ENCODE peak calls at places on chromosome 10, in six cellular contexts. One of them, this sample, is unnamed. For H3K36me3, the result is how much of the 10 kb centered on the place peaks cover.

GRCh38 chr10:113493943-113494342 is 58.9 kb upstream of the HABP2 start:
- DNase-seq in lower lobe of right lung: no peak
- DNase-seq in brain microvascular endothelial cell: no peak
- DNase-seq in left lung: no peak
- DNase-seq in OCI-LY7: no peak
- DNase-seq in adrenal gland: no peak
- DNase-seq in this sample: no peak

GRCh38 chr10:69968830-69969229 is 83.8 kb upstream of the MACROH2A2 start:
- DNase-seq in OCI-LY7: no peak
- DNase-seq in lower lobe of right lung: no peak
- DNase-seq in adrenal gland: no peak
- DNase-seq in left lung: no peak
- DNase-seq in brain microvascular endothelial cell: no peak
- DNase-seq in this sample: no peak

GRCh38 chr10:5545778-5546710 is 21.3 kb downstream of the CALML3 start:
- DNase-seq in OCI-LY7: no peak
- DNase-seq in adrenal gland: no peak
- DNase-seq in brain microvascular endothelial cell: peak
- DNase-seq in lower lobe of right lung: peak
- DNase-seq in left lung: peak
- DNase-seq in this sample: peak

GRCh38 chr10:14608381-14609001 is 166.2 kb downstream of the FAM107B start:
- DNase-seq in lower lobe of right lung: peak
- DNase-seq in adrenal gland: no peak
- DNase-seq in OCI-LY7: peak
- DNase-seq in left lung: no peak
- DNase-seq in brain microvascular endothelial cell: no peak
- DNase-seq in this sample: no peak

GRCh38 chr10:130169136-130169888 is 33.1 kb downstream of the GLRX3 start:
- DNase-seq in adrenal gland: no peak
- DNase-seq in OCI-LY7: no peak
- DNase-seq in left lung: no peak
- DNase-seq in lower lobe of right lung: no peak
- DNase-seq in brain microvascular endothelial cell: peak
- DNase-seq in this sample: no peak

GRCh38 chr10:98879486-98879885 is 356.2 kb downstream of the HPSE2 start:
- DNase-seq in adrenal gland: no peak
- DNase-seq in lower lobe of right lung: no peak
- DNase-seq in left lung: no peak
- DNase-seq in brain microvascular endothelial cell: no peak
- DNase-seq in OCI-LY7: no peak
- DNase-seq in this sample: no peak

GRCh38 chr10:93376372-93377296 is 105.5 kb downstream of the MYOF start:
- DNase-seq in lower lobe of right lung: no peak
- DNase-seq in left lung: no peak
- DNase-seq in OCI-LY7: peak
- DNase-seq in adrenal gland: no peak
- DNase-seq in brain microvascular endothelial cell: peak
- DNase-seq in this sample: no peak

GRCh38 chr10:130215076-130215917 is 79.1 kb downstream of the GLRX3 start:
- DNase-seq in adrenal gland: no peak
- DNase-seq in left lung: peak
- DNase-seq in OCI-LY7: no peak
- DNase-seq in brain microvascular endothelial cell: no peak
- DNase-seq in lower lobe of right lung: no peak
- DNase-seq in this sample: no peak

GRCh38 chr10:100482834-100483185 is 20.0 kb downstream of the WNT8B start:
- DNase-seq in adrenal gland: no peak
- DNase-seq in left lung: no peak
- DNase-seq in OCI-LY7: no peak
- DNase-seq in lower lobe of right lung: no peak
- DNase-seq in brain microvascular endothelial cell: no peak
- DNase-seq in this sample: no peak

GRCh38 chr10:590721-591120 is 98.7 kb downstream of the DIP2C start:
- DNase-seq in lower lobe of right lung: no peak
- DNase-seq in adrenal gland: peak
- DNase-seq in left lung: no peak
- DNase-seq in brain microvascular endothelial cell: no peak
- DNase-seq in OCI-LY7: no peak
- DNase-seq in this sample: no peak

GRCh38 chr10:47294501-47294900 is 5.5 kb upstream of the GDF10 start:
- DNase-seq in adrenal gland: no peak
- DNase-seq in brain microvascular endothelial cell: no peak
- DNase-seq in left lung: no peak
- DNase-seq in OCI-LY7: no peak
- DNase-seq in lower lobe of right lung: no peak
- DNase-seq in this sample: no peak

GRCh38 chr10:48605264-48605615 is 367 bp upstream of the ARHGAP22 start:
- DNase-seq in adrenal gland: no peak
- DNase-seq in brain microvascular endothelial cell: no peak
- DNase-seq in left lung: no peak
- DNase-seq in lower lobe of right lung: no peak
- DNase-seq in OCI-LY7: no peak
- DNase-seq in this sample: no peak

GRCh38 chr10:349081-349480 is 213.8 kb downstream of the ZMYND11 start:
- DNase-seq in left lung: peak
- DNase-seq in lower lobe of right lung: no peak
- DNase-seq in adrenal gland: no peak
- DNase-seq in OCI-LY7: no peak
- DNase-seq in brain microvascular endothelial cell: no peak
- DNase-seq in this sample: no peak

GRCh38 chr10:93149761-93150160 is 76.1 kb downstream of the CYP26A1 start:
- DNase-seq in left lung: no peak
- DNase-seq in lower lobe of right lung: no peak
- DNase-seq in OCI-LY7: no peak
- DNase-seq in brain microvascular endothelial cell: peak
- DNase-seq in adrenal gland: no peak
- DNase-seq in this sample: no peak

GRCh38 chr10:84659027-84659426 is 330.6 kb downstream of the CCSER2 start:
- DNase-seq in lower lobe of right lung: no peak
- DNase-seq in adrenal gland: no peak
- DNase-seq in OCI-LY7: no peak
- DNase-seq in left lung: no peak
- DNase-seq in brain microvascular endothelial cell: no peak
- DNase-seq in this sample: no peak

GRCh38 chr10:21912583-21912982 is 90.9 kb downstream of the DNAJC1 start:
- DNase-seq in brain microvascular endothelial cell: no peak
- DNase-seq in left lung: no peak
- DNase-seq in adrenal gland: no peak
- DNase-seq in OCI-LY7: no peak
- DNase-seq in lower lobe of right lung: no peak
- DNase-seq in this sample: no peak

GRCh38 chr10:33152146-33152545 is 182.3 kb downstream of the NRP1 start:
- DNase-seq in left lung: no peak
- DNase-seq in lower lobe of right lung: no peak
- DNase-seq in brain microvascular endothelial cell: no peak
- DNase-seq in adrenal gland: peak
- DNase-seq in OCI-LY7: no peak
- DNase-seq in this sample: peak

GRCh38 chr10:48469516-48470020 is 135.3 kb downstream of the ARHGAP22 start:
- DNase-seq in adrenal gland: no peak
- DNase-seq in lower lobe of right lung: no peak
- DNase-seq in OCI-LY7: no peak
- DNase-seq in brain microvascular endothelial cell: no peak
- DNase-seq in left lung: no peak
- DNase-seq in this sample: no peak

GRCh38 chr10:30784896-30785605 is 155.5 kb upstream of the LYZL2 start:
- DNase-seq in adrenal gland: peak
- DNase-seq in OCI-LY7: no peak
- DNase-seq in brain microvascular endothelial cell: peak
- DNase-seq in left lung: peak
- DNase-seq in lower lobe of right lung: peak
- DNase-seq in this sample: peak

GRCh38 chr10:5665380-5666323 is 743 bp downstream of the ASB13 start:
- DNase-seq in left lung: peak
- DNase-seq in OCI-LY7: peak
- DNase-seq in brain microvascular endothelial cell: no peak
- DNase-seq in adrenal gland: peak
- DNase-seq in lower lobe of right lung: peak
- DNase-seq in this sample: peak

GRCh38 chr10:84267503-84268126 is 22.8 kb downstream of the RGR start:
- DNase-seq in OCI-LY7: peak
- DNase-seq in adrenal gland: peak
- DNase-seq in brain microvascular endothelial cell: peak
- DNase-seq in lower lobe of right lung: peak
- DNase-seq in left lung: no peak
- DNase-seq in this sample: no peak

GRCh38 chr10:3735175-3735574 is 49.8 kb downstream of the KLF6 start:
- DNase-seq in lower lobe of right lung: no peak
- DNase-seq in OCI-LY7: peak
- DNase-seq in adrenal gland: no peak
- DNase-seq in left lung: peak
- DNase-seq in brain microvascular endothelial cell: no peak
- DNase-seq in this sample: no peak

GRCh38 chr10:72049969-72050781 is 38.2 kb downstream of the SPOCK2 start:
- DNase-seq in OCI-LY7: peak
- DNase-seq in left lung: no peak
- DNase-seq in lower lobe of right lung: no peak
- DNase-seq in brain microvascular endothelial cell: no peak
- DNase-seq in adrenal gland: no peak
- DNase-seq in this sample: no peak

GRCh38 chr10:92691591-92692084 is 1.9 kb downstream of the HHEX start:
- DNase-seq in adrenal gland: peak
- DNase-seq in left lung: peak
- DNase-seq in lower lobe of right lung: peak
- DNase-seq in brain microvascular endothelial cell: no peak
- DNase-seq in OCI-LY7: peak
- DNase-seq in this sample: peak

GRCh38 chr10:1217237-1217587 is 161.0 kb downstream of the WDR37 start:
- DNase-seq in lower lobe of right lung: no peak
- DNase-seq in left lung: no peak
- DNase-seq in brain microvascular endothelial cell: no peak
- DNase-seq in OCI-LY7: no peak
- DNase-seq in adrenal gland: no peak
- DNase-seq in this sample: no peak

GRCh38 chr10:110636932-110637557 is 7.1 kb upstream of the RBM20 start:
- DNase-seq in adrenal gland: no peak
- DNase-seq in left lung: no peak
- DNase-seq in brain microvascular endothelial cell: peak
- DNase-seq in OCI-LY7: no peak
- DNase-seq in lower lobe of right lung: no peak
- DNase-seq in this sample: peak

DNA sequence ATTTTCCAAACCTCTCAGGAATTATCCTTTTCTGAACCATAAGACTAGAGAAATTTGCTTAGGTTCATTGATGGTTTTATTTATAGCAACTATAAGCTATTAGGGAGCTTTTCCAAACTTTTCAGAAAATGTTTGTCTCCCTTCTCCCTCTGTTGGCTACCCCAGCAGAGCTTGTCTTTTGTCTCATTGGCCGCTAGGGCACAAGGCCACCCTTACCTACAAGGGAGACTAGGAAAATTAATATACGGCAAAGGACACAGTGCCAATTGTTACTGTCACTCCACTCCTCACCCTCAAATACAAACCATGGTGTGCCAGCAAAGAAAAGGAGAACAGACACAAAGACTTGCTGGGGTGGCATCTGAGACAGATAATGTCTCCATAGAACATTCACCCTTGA is 471.4 kb downstream of the XPNPEP1 start:
- DNase-seq in brain microvascular endothelial cell: no peak
- DNase-seq in OCI-LY7: no peak
- DNase-seq in adrenal gland: no peak
- DNase-seq in left lung: no peak
- DNase-seq in lower lobe of right lung: no peak
- DNase-seq in this sample: no peak
- TF ChIP-seq CTCF in brain microvascular endothelial cell: peak
- TF ChIP-seq CTCF in OCI-LY7: no peak
- TF ChIP-seq CTCF in adrenal gland: no peak
- TF ChIP-seq CTCF in left lung: no peak
- TF ChIP-seq CTCF in lower lobe of right lung: no peak
- TF ChIP-seq CTCF in this sample: no peak

DNA sequence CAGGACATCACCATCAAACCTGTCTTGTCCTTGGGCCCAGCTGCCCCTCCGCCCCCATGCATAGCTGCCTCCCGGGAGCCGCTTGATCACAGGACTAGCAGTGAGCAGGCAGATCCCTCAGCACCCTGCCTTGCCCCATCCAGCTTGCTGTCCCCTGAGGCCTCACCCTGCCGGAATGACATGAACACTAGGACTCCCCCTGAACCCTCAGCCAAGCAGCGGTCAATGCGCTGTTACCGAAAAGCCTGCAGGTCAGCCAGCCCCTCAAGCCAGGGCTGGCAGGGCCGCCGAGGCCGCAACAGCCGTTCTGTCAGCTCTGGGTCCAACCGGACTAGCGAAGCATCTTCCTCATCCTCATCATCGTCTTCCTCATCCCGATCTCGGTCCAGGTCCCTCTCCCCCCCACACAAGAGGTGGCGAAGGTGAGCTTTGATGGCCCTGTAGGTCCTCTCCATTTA is 5.2 kb upstream of the NOLC1 start:
- DNase-seq in lower lobe of right lung: no peak
- DNase-seq in adrenal gland: no peak
- DNase-seq in OCI-LY7: no peak
- DNase-seq in brain microvascular endothelial cell: no peak
- DNase-seq in left lung: no peak
- DNase-seq in this sample: no peak
- H3K36me3 ChIP-seq in lower lobe of right lung: half or more
- H3K36me3 ChIP-seq in adrenal gland: under half
- H3K36me3 ChIP-seq in OCI-LY7: half or more
- H3K36me3 ChIP-seq in brain microvascular endothelial cell: half or more
- H3K36me3 ChIP-seq in left lung: half or more
- H3K36me3 ChIP-seq in this sample: half or more

DNA sequence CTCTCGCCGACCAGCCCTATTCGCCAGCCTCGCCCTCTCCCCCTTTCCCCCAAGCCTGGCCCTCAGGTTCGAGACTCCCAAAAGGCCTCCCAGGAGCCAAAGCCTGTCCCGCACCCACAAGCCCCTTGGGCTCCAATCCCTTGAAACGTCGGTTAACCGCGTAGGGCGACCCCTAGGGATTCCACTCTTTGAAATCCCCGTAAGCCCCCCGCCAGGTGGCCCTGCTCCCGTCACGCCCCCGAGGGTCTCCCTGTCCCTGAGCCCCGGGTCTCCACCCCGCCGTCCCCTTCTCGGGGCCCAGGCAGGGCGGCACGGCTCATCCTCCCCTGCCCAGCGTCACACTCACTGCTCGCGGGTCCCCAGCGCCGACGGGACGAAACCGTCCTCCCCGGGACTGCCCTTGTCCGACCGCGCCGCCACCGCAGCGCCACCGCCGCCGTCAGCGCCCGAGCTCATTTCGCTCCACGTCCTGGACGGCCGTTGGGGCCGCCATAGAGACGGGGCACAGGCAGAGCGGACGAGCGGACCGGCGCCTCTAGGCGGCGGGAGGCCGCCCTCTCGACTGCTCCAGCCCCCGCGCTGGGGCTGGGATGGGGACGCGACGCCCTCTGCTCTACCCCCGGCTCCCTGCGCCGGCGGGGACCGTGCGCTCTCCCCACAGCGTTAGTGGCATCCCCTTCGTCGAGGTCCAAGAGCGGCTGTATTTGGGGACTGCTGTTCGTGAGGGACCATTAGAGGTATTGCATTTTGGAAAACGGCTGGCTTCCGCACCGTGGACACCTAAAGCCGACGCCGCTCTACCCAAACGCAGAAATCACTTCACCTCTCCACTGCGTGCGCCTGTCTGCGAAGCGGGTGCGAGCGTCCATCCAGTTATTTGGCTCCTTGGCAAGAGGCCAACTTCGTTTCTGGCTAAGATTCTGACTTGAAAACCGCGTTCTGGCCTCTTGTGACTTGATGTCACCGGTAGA is at the start of gene EEF1AKMT2:
- DNase-seq in brain microvascular endothelial cell: peak
- DNase-seq in lower lobe of right lung: peak
- DNase-seq in OCI-LY7: peak
- DNase-seq in left lung: peak
- DNase-seq in adrenal gland: peak
- DNase-seq in this sample: peak
- TF ChIP-seq CTCF in brain microvascular endothelial cell: no peak
- TF ChIP-seq CTCF in lower lobe of right lung: peak
- TF ChIP-seq CTCF in OCI-LY7: peak
- TF ChIP-seq CTCF in left lung: peak
- TF ChIP-seq CTCF in adrenal gland: peak
- TF ChIP-seq CTCF in this sample: peak

GRCh38 chr10:118748041-118748440 is 6.7 kb downstream of the CACUL1 start:
- DNase-seq in lower lobe of right lung: no peak
- DNase-seq in brain microvascular endothelial cell: no peak
- DNase-seq in left lung: no peak
- DNase-seq in adrenal gland: no peak
- DNase-seq in OCI-LY7: no peak
- DNase-seq in this sample: no peak
- H3K36me3 ChIP-seq in lower lobe of right lung: under half
- H3K36me3 ChIP-seq in brain microvascular endothelial cell: under half
- H3K36me3 ChIP-seq in left lung: under half
- H3K36me3 ChIP-seq in adrenal gland: under half
- H3K36me3 ChIP-seq in OCI-LY7: under half
- H3K36me3 ChIP-seq in this sample: under half

This sample was measured in left ventricle myocardium inferior.